ENCODE peak calls at places on chromosomes 5 and 9, in five cellular contexts. R is heart left ventricle, U is breast epithelium, E is GM13977, B is ovary. C is an unnamed sample.

GRCh38 chr9:6805532-6805931 is 47.8 kb downstream of the KDM4C start:
- DNase-seq in R (no peak), U (no peak), E (no peak), B (no peak), C (no peak)

GRCh38 chr5:136559651-136560050 is 194.3 kb upstream of the TRPC7 start:
- DNase-seq in R (no peak), U (no peak), E (no peak), B (no peak), C (no peak)

GRCh38 chr5:159010611-159011497 is 88.9 kb downstream of the EBF1 start:
- DNase-seq in R (no peak), U (no peak), E (peak; percentile 46), B (no peak), C (no peak)

GRCh38 chr9:97052735-97053134 is 13.8 kb upstream of the CTSV start:
- DNase-seq in R (no peak), U (no peak), E (no peak), B (no peak), C (no peak)

GRCh38 chr5:39198080-39198479 is 21.3 kb downstream of the FYB1 start:
- DNase-seq in R (no peak), U (no peak), E (no peak), B (no peak), C (no peak)

GRCh38 chr9:137924169-137924568 is 46.6 kb downstream of the CACNA1B start:
- DNase-seq in R (no peak), U (no peak), E (no peak), B (no peak), C (no peak)

GRCh38 chr5:92916036-92916435 is 665.0 kb downstream of the NR2F1-AS1 start:
- DNase-seq in R (no peak), U (no peak), E (no peak), B (no peak), C (no peak)

GRCh38 chr9:69745716-69746538 is 13.9 kb downstream of the PTAR1 start:
- DNase-seq in R (no peak), U (no peak), E (no peak), B (no peak), C (no peak)

GRCh38 chr9:96047741-96048115 is 172.2 kb downstream of the ERCC6L2 start:
- DNase-seq in R (no peak), U (no peak), E (no peak), B (no peak), C (no peak)

GRCh38 chr5:57482671-57483106 is at the start of gene ACTBL2:
- DNase-seq in R (no peak), U (no peak), E (no peak), B (no peak), C (no peak)

GRCh38 chr9:133888048-133888778 is 103.9 kb downstream of the VAV2 start:
- DNase-seq in R (no peak), U (no peak), E (no peak), B (no peak), C (no peak)

GRCh38 chr5:124631874-124632550 is 114.4 kb downstream of the ZNF608 start:
- DNase-seq in R (no peak), U (no peak), E (no peak), B (no peak), C (no peak)

GRCh38 chr5:76542887-76543690 is 80.1 kb downstream of the F2RL2 start:
- DNase-seq in R (no peak), U (no peak), E (no peak), B (no peak), C (peak; percentile 76)

GRCh38 chr5:149485655-149486615 is 65.3 kb downstream of the CSNK1A1 start:
- DNase-seq in R (no peak), U (peak; percentile 86), E (no peak), B (no peak), C (no peak)

GRCh38 chr5:34736445-34737119 is 80.5 kb downstream of the RAI14 start:
- DNase-seq in R (no peak), U (no peak), E (no peak), B (no peak), C (no peak)

GRCh38 chr5:181187500-181188213 is 17.3 kb downstream of the TRIM7 start:
- DNase-seq in R (peak; percentile 79), U (peak; percentile 88), E (no peak), B (peak; percentile 84), C (peak; percentile 86)

GRCh38 chr5:1103505-1104326 is 8.1 kb downstream of the SLC12A7 start:
- DNase-seq in R (peak; percentile 89), U (peak; percentile 72), E (no peak), B (no peak), C (peak; percentile 24)

GRCh38 chr9:84139296-84140100 is 158.9 kb downstream of the RMI1 start:
- DNase-seq in R (no peak), U (no peak), E (no peak), B (peak; percentile 59), C (no peak)

GRCh38 chr9:129612815-129613519 is 7.9 kb downstream of the C9orf50 start:
- DNase-seq in R (no peak), U (no peak), E (no peak), B (no peak), C (no peak)

GRCh38 chr9:92657296-92658094 is 12.4 kb downstream of the IPPK start:
- DNase-seq in R (no peak), U (no peak), E (no peak), B (no peak), C (peak; percentile 16)

GRCh38 chr9:132644251-132644650 is 25.5 kb downstream of the DDX31 start:
- DNase-seq in R (no peak), U (no peak), E (no peak), B (no peak), C (peak; percentile 16)

GRCh38 chr5:105639511-105639910 is 2031.2 kb downstream of the EFNA5 start:
- DNase-seq in R (peak; percentile 25), U (no peak), E (no peak), B (no peak), C (no peak)

GRCh38 chr5:31021181-31021624 is 172.3 kb upstream of the CDH6 start:
- DNase-seq in R (no peak), U (no peak), E (no peak), B (no peak), C (no peak)

GRCh38 chr5:97877578-97877977 is 694.5 kb upstream of the RIOK2 start:
- DNase-seq in R (no peak), U (no peak), E (no peak), B (no peak), C (no peak)

GRCh38 chr9:125794708-125795107 is 47.5 kb downstream of the PBX3 start:
- DNase-seq in R (no peak), U (no peak), E (no peak), B (no peak), C (no peak)

GRCh38 chr9:78856781-78857180 is 559.9 kb downstream of the PSAT1 start:
- DNase-seq in R (no peak), U (no peak), E (no peak), B (no peak), C (no peak)

GRCh38 chr5:161149078-161149477 is 297.1 kb upstream of the ATP10B start:
- DNase-seq in R (no peak), U (no peak), E (no peak), B (no peak), C (no peak)

GRCh38 chr9:134434896-134435506 is 108.7 kb downstream of the RXRA start:
- DNase-seq in R (peak; percentile 94), U (peak; percentile 96), E (no peak), B (peak; percentile 99), C (no peak)

GRCh38 chr5:85663708-85664031 is 954.1 kb upstream of the COX7C start:
- DNase-seq in R (no peak), U (no peak), E (no peak), B (no peak), C (no peak)

GRCh38 chr9:92749071-92749933 is 15.3 kb downstream of the BICD2 start:
- DNase-seq in R (no peak), U (no peak), E (no peak), B (no peak), C (no peak)

GRCh38 chr9:94912700-94913249 is 186.3 kb downstream of the AOPEP start:
- DNase-seq in R (no peak), U (no peak), E (no peak), B (no peak), C (no peak)

GRCh38 chr5:78806544-78806943 is 158.0 kb upstream of the LHFPL2 start:
- DNase-seq in R (no peak), U (no peak), E (no peak), B (no peak), C (no peak)
- TF ChIP-seq CTCF in R (no peak), U (no peak), E (no peak), B (no peak), C (no peak)

GRCh38 chr5:179276838-179277395 is 68.3 kb downstream of the ADAMTS2 start:
- DNase-seq in R (peak; percentile 51), U (no peak), E (no peak), B (no peak), C (no peak)
- TF ChIP-seq CTCF in R (no peak), U (no peak), E (no peak), B (no peak), C (no peak)

DNA sequence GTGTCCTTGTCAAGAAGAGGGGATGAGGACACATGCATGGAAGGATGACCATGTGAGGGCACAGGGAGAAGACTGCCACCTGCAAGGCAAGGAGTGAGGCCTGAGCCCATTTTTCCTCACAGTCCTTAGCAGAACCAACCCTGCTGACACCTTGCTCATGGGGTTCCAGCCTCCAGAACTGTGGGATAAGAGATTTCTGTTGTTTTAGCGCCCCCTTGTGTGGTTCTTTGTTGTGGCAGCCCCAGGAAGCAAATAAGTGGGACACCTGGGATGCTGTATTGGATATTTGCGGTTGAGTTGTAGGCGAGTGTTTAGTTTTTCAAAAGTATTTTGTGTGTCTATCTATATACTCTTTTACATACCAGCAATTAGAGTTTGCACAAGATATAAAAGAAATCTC is 206.4 kb downstream of the NXNL2 start:
- DNase-seq in R (no peak), U (no peak), E (no peak), B (no peak), C (peak; percentile 27)
- TF ChIP-seq CTCF in R (no peak), U (no peak), E (peak; percentile 48), B (no peak), C (peak; percentile 38)

DNA sequence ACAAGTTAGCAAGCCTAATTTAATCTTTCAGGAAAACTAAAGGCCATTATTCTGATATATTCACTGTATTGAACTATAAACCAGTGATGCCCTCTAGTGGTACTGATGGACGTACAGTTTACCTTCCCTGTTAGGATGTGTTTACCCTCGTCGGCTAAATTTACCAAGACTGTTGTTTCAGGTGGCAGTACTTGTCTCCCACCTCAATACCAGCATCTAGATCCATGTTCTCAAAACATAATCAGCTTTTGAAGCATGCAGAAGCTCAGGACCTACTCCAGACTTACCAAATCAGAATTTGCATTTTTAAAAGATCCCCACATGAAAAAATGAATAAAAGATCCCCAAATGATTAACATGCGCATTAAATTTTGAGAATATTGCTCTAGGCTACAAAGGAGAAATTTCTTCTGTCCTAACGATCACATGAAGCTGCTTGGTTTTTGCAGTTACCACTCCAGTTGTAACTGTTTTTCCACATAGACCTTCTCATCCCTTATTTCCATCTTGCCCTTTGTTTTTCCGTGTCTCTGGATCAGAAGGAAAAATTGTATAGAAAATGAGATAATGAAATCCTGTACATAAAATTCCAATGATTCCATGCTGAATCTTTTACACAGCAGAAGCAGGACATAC is 3.2 kb upstream of the BAAT start:
- DNase-seq in R (no peak), U (no peak), E (no peak), B (no peak), C (no peak)
- TF ChIP-seq CTCF in R (peak; percentile 48), U (peak; percentile 17), E (peak; percentile 65), B (no peak), C (peak; percentile 49)

GRCh38 chr5:53035868-53036381 is 46.8 kb downstream of the ITGA2 start:
- DNase-seq in R (no peak), U (no peak), E (peak; percentile 12), B (no peak), C (peak; percentile 20)
- TF ChIP-seq CTCF in R (no peak), U (no peak), E (peak; percentile 44), B (no peak), C (peak; percentile 70)